ENCODE peak calls at places on chromosomes 4 and X, in four cellular contexts. N is DMS 273 treated with DMSO at 0.1 percent for 48 hours, K is D721Med, A is dermis blood vessel endothelial cell. J is an unnamed sample.

GRCh38 chr4:165403667-165404066 is 24.9 kb downstream of the CPE start:
- DNase-seq in K (no peak), A (no peak), N (peak; percentile 37), J (no peak)

GRCh38 chr4:2045518-2045951 is 13.6 kb upstream of the NAT8L start:
- DNase-seq in A (no peak), K (no peak), N (no peak), J (no peak)

GRCh38 chr4:140666889-140667614 is 89.1 kb downstream of the TBC1D9 start:
- DNase-seq in A (no peak), K (no peak), N (no peak), J (peak; percentile 20)

GRCh38 chr4:110854021-110854678 is 231.3 kb upstream of the PITX2 start:
- DNase-seq in K (no peak), A (no peak), N (no peak), J (peak; percentile 4)

GRCh38 chrX:64975491-64975890 is 759 bp downstream of the ZC4H2 start:
- DNase-seq in A (peak; percentile 15), N (no peak), K (no peak), J (peak; percentile 12)

GRCh38 chr4:139528377-139529005 is 27.5 kb downstream of the SETD7 start:
- DNase-seq in A (no peak), N (no peak), K (no peak), J (no peak)

GRCh38 chr4:179893967-179894590 is 2349.1 kb upstream of the TENM3 start:
- DNase-seq in K (no peak), A (no peak), N (no peak), J (no peak)

GRCh38 chrX:134764202-134764785 is 106.0 kb upstream of the PLAC1 start:
- DNase-seq in A (peak; percentile 45), K (no peak), N (peak; percentile 36), J (peak; percentile 20)

GRCh38 chr4:93743638-93744037 is 84.9 kb upstream of the ATOH1 start:
- DNase-seq in N (no peak), A (no peak), K (no peak), J (no peak)

GRCh38 chr4:184689681-184690080 is 40.1 kb downstream of the PRIMPOL start:
- DNase-seq in N (no peak), A (no peak), K (no peak), J (no peak)

GRCh38 chr4:136032391-136032790 is 1499.9 kb downstream of the PCDH18 start:
- DNase-seq in K (no peak), N (no peak), A (no peak), J (no peak)

GRCh38 chr4:33924239-33924638 is 2320.1 kb downstream of the ARAP2 start:
- DNase-seq in A (no peak), N (no peak), K (no peak), J (no peak)

GRCh38 chr4:148239406-148239805 is 202.8 kb downstream of the NR3C2 start:
- DNase-seq in A (no peak), K (no peak), N (no peak), J (no peak)

GRCh38 chr4:88807499-88807898 is 109.9 kb upstream of the NAP1L5 start:
- DNase-seq in A (no peak), K (no peak), N (no peak), J (no peak)

GRCh38 chrX:53374222-53374820 is 48.1 kb downstream of the SMC1A start:
- DNase-seq in A (no peak), N (peak; percentile 14), K (no peak), J (no peak)

GRCh38 chr4:113957961-113958360 is 21.5 kb downstream of the ARSJ start:
- DNase-seq in K (no peak), A (no peak), N (peak; percentile 67), J (no peak)

GRCh38 chr4:7939377-7940108 is at the start of gene AFAP1:
- DNase-seq in K (peak; percentile 97), N (peak; percentile 43), A (peak; percentile 93), J (peak; percentile 88)

GRCh38 chrX:135931644-135932487 is 38.4 kb downstream of the SAGE1 start:
- DNase-seq in N (no peak), A (peak; percentile 53), K (no peak), J (peak; percentile 60)

GRCh38 chr4:26000274-26000950 is 86.4 kb downstream of the SMIM20 start:
- DNase-seq in K (no peak), N (no peak), A (no peak), J (no peak)

GRCh38 chr4:63464393-63464792 is 944.9 kb downstream of the TECRL start:
- DNase-seq in N (no peak), K (no peak), A (no peak), J (no peak)

GRCh38 chr4:123874044-123874443 is 477.4 kb downstream of the SPRY1 start:
- DNase-seq in N (no peak), K (no peak), A (no peak), J (no peak)

GRCh38 chrX:114985967-114986592 is 31.3 kb downstream of the IL13RA2 start:
- DNase-seq in K (no peak), A (no peak), N (no peak), J (no peak)

GRCh38 chrX:140477987-140478386 is 26.9 kb downstream of the SOX3 start:
- DNase-seq in K (no peak), A (no peak), N (no peak), J (no peak)

GRCh38 chr4:98068495-98068894 is 74.8 kb downstream of the STPG2 start:
- DNase-seq in K (no peak), N (no peak), A (no peak), J (no peak)

GRCh38 chrX:69136546-69137331 is 28.5 kb downstream of the PJA1 start:
- DNase-seq in A (no peak), K (no peak), N (no peak), J (no peak)

GRCh38 chr4:1249148-1249730 is 309 bp upstream of the CTBP1 start:
- DNase-seq in A (peak; percentile 93), K (peak; percentile 78), N (peak; percentile 16), J (peak; percentile 95)

GRCh38 chrX:1537031-1537715 is at the start of gene P2RY8:
- DNase-seq in N (no peak), A (peak; percentile 64), K (no peak), J (peak; percentile 85)

GRCh38 chr4:53644607-53645006 is 53.3 kb upstream of the LNX1 start:
- DNase-seq in N (peak; percentile 63), K (no peak), A (no peak), J (no peak)

GRCh38 chr4:108030332-108030731 is 40.6 kb downstream of the HADH start:
- DNase-seq in A (peak; percentile 77), N (peak; percentile 12), K (no peak), J (peak; percentile 72)

GRCh38 chr4:48752256-48752655 is 27.8 kb downstream of the FRYL start:
- DNase-seq in N (no peak), K (no peak), A (peak; percentile 74), J (peak; percentile 55)

GRCh38 chrX:21926527-21927278 is 13.8 kb upstream of the SMS start:
- DNase-seq in K (no peak), A (peak; percentile 94), N (no peak), J (peak; percentile 96)

GRCh38 chr4:38015886-38016515 is 55.8 kb downstream of the PTTG2 start:
- DNase-seq in K (no peak), A (no peak), N (no peak), J (no peak)

GRCh38 chr4:85132570-85132969 is 166.1 kb upstream of the WDFY3 start:
- DNase-seq in N (no peak), A (no peak), K (no peak), J (no peak)

GRCh38 chr4:180578175-180578574 is 1665.0 kb upstream of the TENM3 start:
- DNase-seq in A (no peak), K (no peak), N (no peak), J (no peak)

GRCh38 chr4:138911903-138912713 is 103.5 kb upstream of the NOCT start:
- DNase-seq in K (no peak), A (peak; percentile 11), N (peak; percentile 0), J (peak; percentile 54)

GRCh38 chr4:147060171-147060931 is 114.7 kb upstream of the TTC29 start:
- DNase-seq in N (no peak), A (no peak), K (no peak), J (peak; percentile 89)

GRCh38 chr4:21529214-21529613 is 419.4 kb downstream of the KCNIP4 start:
- DNase-seq in K (no peak), A (peak; percentile 33), N (no peak), J (no peak)

GRCh38 chr4:108685036-108685686 is 34.8 kb downstream of the OSTC start:
- DNase-seq in K (no peak), A (no peak), N (no peak), J (no peak)

GRCh38 chr4:27215421-27215820 is 354.8 kb downstream of the STIM2 start:
- DNase-seq in A (no peak), K (no peak), N (no peak), J (no peak)

GRCh38 chr4:48780867-48781219 is 764 bp upstream of the FRYL start:
- DNase-seq in N (no peak), K (no peak), A (peak; percentile 86), J (peak; percentile 81)